ENCODE peak calls at places on chromosomes 13 and 19, in ten cellular contexts. O is ovary, E is testis, N is breast epithelium, C is tibial nerve, F is heart left ventricle, J is right lobe of liver, L is body of pancreas, K is adrenal gland, B is endothelial cell of umbilical vein. S is an unnamed sample.

GRCh38 chr19:23070353-23070781 is 46.5 kb upstream of the ZNF730 start:
- DNase-seq in O (peak; percentile 51), E (peak; percentile 70), N (no peak), C (no peak), F (peak; percentile 34), J (no peak), L (peak; percentile 12), K (peak; percentile 18), B (no peak), S (peak; percentile 11)

GRCh38 chr19:7961930-7962626 is 18.6 kb upstream of the TIMM44 start:
- DNase-seq in O (no peak), E (no peak), N (no peak), C (no peak), F (no peak), J (no peak), L (no peak), K (no peak), B (no peak), S (no peak)

GRCh38 chr19:30353394-30353793 is 18.8 kb upstream of the ZNF536 start:
- DNase-seq in O (no peak), E (no peak), N (peak; percentile 28), C (no peak), F (no peak), J (no peak), L (no peak), K (no peak), B (no peak), S (no peak)

GRCh38 chr19:17107546-17108452 is 32.2 kb downstream of the MYO9B start:
- DNase-seq in O (peak; percentile 70), E (peak; percentile 29), N (peak; percentile 77), C (peak; percentile 48), F (peak; percentile 75), J (peak; percentile 70), L (peak; percentile 76), K (peak; percentile 86), B (peak; percentile 96), S (peak; percentile 77)

GRCh38 chr13:65966991-65967451 is 1263.1 kb downstream of the PCDH9 start:
- DNase-seq in O (no peak), E (peak; percentile 46), N (no peak), C (no peak), F (no peak), J (no peak), L (no peak), K (no peak), B (peak; percentile 36), S (no peak)

GRCh38 chr13:50740052-50740741 is 103.3 kb downstream of the DLEU7 start:
- DNase-seq in O (no peak), E (no peak), N (no peak), C (no peak), F (no peak), J (no peak), L (no peak), K (no peak), B (no peak), S (no peak)

GRCh38 chr19:3970313-3970807 is 539 bp downstream of the DAPK3 start:
- DNase-seq in O (no peak), E (no peak), N (no peak), C (no peak), F (no peak), J (no peak), L (no peak), K (no peak), B (no peak), S (no peak)

GRCh38 chr13:48315981-48316380 is 12.4 kb downstream of the RB1 start:
- DNase-seq in O (no peak), E (no peak), N (no peak), C (no peak), F (peak; percentile 27), J (no peak), L (no peak), K (no peak), B (no peak), S (no peak)

GRCh38 chr19:33726756-33727155 is 69.9 kb upstream of the KCTD15 start:
- DNase-seq in O (no peak), E (no peak), N (no peak), C (no peak), F (no peak), J (no peak), L (no peak), K (no peak), B (no peak), S (no peak)

GRCh38 chr13:31887311-31887710 is 144.3 kb upstream of the FRY start:
- DNase-seq in O (no peak), E (no peak), N (no peak), C (no peak), F (no peak), J (no peak), L (no peak), K (no peak), B (no peak), S (no peak)

GRCh38 chr19:55678121-55678671 is 3.2 kb downstream of the EPN1 start:
- DNase-seq in O (no peak), E (no peak), N (no peak), C (no peak), F (peak; percentile 38), J (peak; percentile 71), L (peak; percentile 70), K (no peak), B (no peak), S (peak; percentile 70)

GRCh38 chr13:109211616-109212015 is 574.8 kb downstream of the IRS2 start:
- DNase-seq in O (no peak), E (no peak), N (no peak), C (no peak), F (no peak), J (no peak), L (no peak), K (no peak), B (no peak), S (no peak)

DNA sequence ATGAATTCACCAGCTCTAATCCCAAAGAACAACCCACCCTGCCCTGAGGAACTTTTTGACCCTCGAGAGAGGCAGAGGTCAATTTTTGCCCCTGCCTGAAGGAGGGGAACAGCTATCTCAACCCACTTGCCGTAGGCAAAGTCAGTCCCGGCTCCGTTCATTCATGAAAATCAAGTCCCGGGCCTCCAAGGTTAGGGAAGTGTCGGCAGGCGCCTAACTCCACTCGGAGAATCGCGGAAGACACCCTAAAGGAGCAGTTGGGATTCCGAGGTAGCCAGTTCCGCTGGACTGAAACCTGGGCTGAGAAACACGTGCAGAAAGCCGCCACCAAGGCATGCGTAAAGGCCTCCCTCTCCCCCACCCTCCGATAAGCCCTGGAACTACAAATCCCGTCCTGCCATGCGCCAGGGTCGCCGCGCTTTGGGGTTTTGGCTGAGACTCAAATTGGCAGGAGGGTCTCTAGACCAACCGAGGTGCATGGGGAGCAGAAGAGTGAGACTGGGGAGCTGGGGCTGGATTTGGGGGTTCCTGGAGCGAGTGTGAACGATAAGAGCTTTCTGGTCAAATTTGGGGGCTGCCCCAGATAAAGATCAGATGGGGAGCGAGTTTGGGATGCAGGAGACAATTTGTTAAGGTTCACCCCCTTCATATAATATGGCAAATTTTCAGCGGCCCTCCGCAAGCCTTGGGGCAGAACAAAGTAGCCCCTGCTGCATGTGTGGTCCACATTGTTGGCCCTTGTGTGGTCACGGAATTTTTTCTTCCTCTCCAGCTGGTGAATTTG is at the start of gene TNPO2:
- DNase-seq in O (peak; percentile 69), E (peak; percentile 80), N (no peak), C (no peak), F (peak; percentile 58), J (peak; percentile 66), L (peak; percentile 61), K (peak; percentile 62), B (peak; percentile 65), S (peak; percentile 69)
- TF ChIP-seq POLR2A in O (no peak), E (no peak), N (no peak), C (no peak), F (no peak), J (no peak), L (no peak), K (peak; percentile 20), B (peak; percentile 68), S (no peak)

GRCh38 chr13:113623491-113624234 is 34.3 kb downstream of the ATP4B start:
- DNase-seq in O (peak; percentile 23), E (no peak), N (peak; percentile 37), C (no peak), F (no peak), J (peak; percentile 45), L (no peak), K (no peak), B (no peak), S (no peak)

GRCh38 chr13:113624235-113624587 is 33.8 kb downstream of the ATP4B start:
- DNase-seq in O (peak; percentile 17), E (no peak), N (no peak), C (no peak), F (no peak), J (no peak), L (no peak), K (no peak), B (no peak), S (no peak)

GRCh38 chr13:113628291-113629270 is 29.4 kb downstream of the ATP4B start:
- DNase-seq in O (peak; percentile 21), E (no peak), N (peak; percentile 34), C (no peak), F (no peak), J (peak; percentile 33), L (no peak), K (no peak), B (no peak), S (no peak)

GRCh38 chr13:113627136-113627535 is 30.9 kb downstream of the ATP4B start:
- DNase-seq in O (peak; percentile 17), E (no peak), N (peak; percentile 42), C (no peak), F (no peak), J (peak; percentile 40), L (no peak), K (no peak), B (no peak), S (no peak)

GRCh38 chr13:113625965-113626661 is 31.9 kb downstream of the ATP4B start:
- DNase-seq in O (peak; percentile 32), E (no peak), N (peak; percentile 10), C (no peak), F (no peak), J (peak; percentile 13), L (no peak), K (no peak), B (peak; percentile 25), S (no peak)
- H3K27ac ChIP-seq in O (no peak overlapping the region), E (no peak overlapping the region), N (no peak overlapping the region), C (no peak overlapping the region), F (no peak overlapping the region), J (no peak overlapping the region), L (no peak overlapping the region), K (no peak overlapping the region), B (no peak overlapping the region), S (no peak overlapping the region)

DNA sequence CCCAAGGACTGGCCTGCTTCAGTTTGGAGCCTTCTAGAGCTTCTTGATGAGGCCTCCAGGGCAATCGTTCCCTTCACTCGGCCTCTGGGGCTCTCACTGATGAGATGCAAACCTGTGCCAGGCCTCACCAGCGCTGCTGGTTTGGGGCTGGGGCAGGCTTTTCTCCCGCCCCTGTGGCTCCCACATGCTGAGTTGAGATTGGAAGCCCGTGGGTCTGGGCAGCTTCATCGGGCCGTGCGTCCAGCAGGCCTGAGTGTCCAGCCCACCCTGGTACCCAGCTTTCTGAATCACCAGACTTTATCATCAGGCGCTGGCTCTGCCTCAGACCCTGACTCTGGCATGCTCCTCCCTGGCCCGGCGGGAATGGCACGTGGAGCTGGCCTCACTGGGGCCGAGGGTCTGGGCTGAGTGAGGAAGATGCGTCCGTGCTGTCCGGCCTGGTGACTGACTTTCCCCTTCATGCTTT is 4.3 kb downstream of the CALM3 start:
- DNase-seq in O (peak; percentile 30), E (peak; percentile 11), N (peak; percentile 40), C (peak; percentile 12), F (peak; percentile 19), J (no peak), L (no peak), K (no peak), B (no peak), S (no peak)
- H3K4me1 ChIP-seq in O (peaks cover 10% of the 10 kb centered on the region), E (peaks cover 35% of the 10 kb centered on the region), N (peaks cover 20% of the 10 kb centered on the region), C (peaks cover 40% of the 10 kb centered on the region), F (peaks cover 44% of the 10 kb centered on the region), J (peaks cover 28% of the 10 kb centered on the region), L (peaks cover 34% of the 10 kb centered on the region), K (peaks cover 45% of the 10 kb centered on the region), B (peaks cover 13% of the 10 kb centered on the region), S (peaks cover 32% of the 10 kb centered on the region)

GRCh38 chr19:52637718-52638585 is at the start of gene ZNF83:
- DNase-seq in O (peak; percentile 99), E (peak; percentile 98), N (peak; percentile 97), C (peak; percentile 95), F (peak; percentile 96), J (peak; percentile 94), L (peak; percentile 96), K (peak; percentile 99), B (peak; percentile 95), S (peak; percentile 97)
- TF ChIP-seq POLR2A in O (peak; percentile 20), E (no peak), N (no peak), C (peak; percentile 43), F (peak; percentile 60), J (no peak), L (peak; percentile 73), K (peak; percentile 70), B (peak; percentile 94), S (peak; percentile 78)